ENCODE peak calls at places on chromosomes 3 and 15, in six cellular contexts. M is A549, Q is HepG2, W is K562, H is IMR-90, L is SK-N-SH. A is an unnamed sample.
A peak's percentile ranks its signal among the peaks of the same experiment; 100 is the strongest.

GRCh38 chr3:197023998-197024651 is 5.5 kb downstream of the MELTF start:
- DNase-seq in M (no peak), Q (no peak), W (no peak), H (no peak), L (no peak), A (no peak)

GRCh38 chr15:48702569-48703239 is 57.2 kb upstream of the FBN1 start:
- DNase-seq in M (no peak), Q (no peak), W (no peak), H (no peak), L (no peak), A (no peak)

GRCh38 chr15:42491540-42492225 is 742 bp upstream of the ZNF106 start:
- DNase-seq in M (peak; percentile 30), Q (peak; percentile 27), W (no peak), H (peak; percentile 82), L (no peak), A (no peak)

GRCh38 chr3:122183893-122184590 is 574 bp downstream of the CASR start:
- DNase-seq in M (no peak), Q (no peak), W (no peak), H (no peak), L (peak; percentile 35), A (no peak)

GRCh38 chr3:197132916-197133530 is 103.4 kb upstream of the MELTF start:
- DNase-seq in M (no peak), Q (no peak), W (no peak), H (no peak), L (no peak), A (no peak)

GRCh38 chr3:28915711-28916481 is 365.0 kb upstream of the RBMS3 start:
- DNase-seq in M (peak; percentile 59), Q (no peak), W (no peak), H (peak; percentile 91), L (peak; percentile 36), A (no peak)

GRCh38 chr3:112776836-112777235 is 69.8 kb downstream of the CD200R1L start:
- DNase-seq in M (no peak), Q (no peak), W (no peak), H (peak; percentile 44), L (no peak), A (no peak)

GRCh38 chr3:123281929-123282328 is 80.2 kb downstream of the SEC22A start:
- DNase-seq in M (no peak), Q (no peak), W (no peak), H (no peak), L (no peak), A (no peak)

GRCh38 chr3:72890166-72890925 is 2.5 kb downstream of the GXYLT2 start:
- DNase-seq in M (no peak), Q (peak; percentile 11), W (no peak), H (no peak), L (no peak), A (no peak)

GRCh38 chr3:134601539-134602439 is 49.0 kb downstream of the KY start:
- DNase-seq in M (no peak), Q (no peak), W (peak; percentile 29), H (peak; percentile 70), L (peak; percentile 89), A (no peak)

GRCh38 chr3:63349583-63350177 is 71.6 kb downstream of the SYNPR start:
- DNase-seq in M (peak; percentile 49), Q (peak; percentile 56), W (peak; percentile 29), H (peak; percentile 65), L (peak; percentile 45), A (no peak)

GRCh38 chr15:20341901-20342605 is 199.5 kb downstream of the GOLGA6L6 start:
- DNase-seq in M (peak; percentile 25), Q (no peak), W (peak; percentile 9), H (no peak), L (no peak), A (no peak)

GRCh38 chr3:50192689-50193141 is 1.3 kb downstream of the GNAT1 start:
- DNase-seq in M (peak; percentile 56), Q (peak; percentile 54), W (peak; percentile 50), H (peak; percentile 40), L (peak; percentile 88), A (peak; percentile 16)

GRCh38 chr3:107367353-107367752 is 9.9 kb upstream of the CCDC54 start:
- DNase-seq in M (peak; percentile 62), Q (no peak), W (peak; percentile 54), H (peak; percentile 88), L (no peak), A (no peak)

GRCh38 chr3:51397389-51397788 is 6.3 kb downstream of the RBM15B start:
- DNase-seq in M (no peak), Q (no peak), W (no peak), H (no peak), L (no peak), A (no peak)

DNA sequence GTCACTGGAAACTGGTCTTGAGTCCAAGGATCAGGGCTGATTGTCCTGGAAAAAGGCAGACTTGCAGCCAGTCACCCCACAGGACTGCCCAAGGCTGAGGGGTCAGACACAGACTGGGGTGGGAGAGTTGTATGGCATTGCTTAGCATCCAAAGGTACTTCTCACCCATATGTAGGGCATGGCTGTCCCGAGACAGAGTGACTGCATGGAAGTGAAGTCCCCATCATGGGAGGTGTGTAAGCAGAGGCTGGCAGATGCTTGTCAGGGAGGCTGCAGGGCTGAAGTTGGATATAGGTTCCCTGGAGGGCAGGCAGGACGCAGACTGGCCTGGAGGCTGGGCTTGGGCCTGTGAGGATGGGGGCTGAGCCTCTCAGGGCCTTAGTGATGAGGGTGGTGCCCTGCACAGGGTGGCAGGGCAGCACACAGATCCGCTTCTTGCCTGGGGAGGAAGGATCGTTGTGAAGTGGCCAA is 31.1 kb downstream of the PSTPIP1 start:
- DNase-seq in M (no peak), Q (no peak), W (no peak), H (no peak), L (no peak), A (no peak)
- TF ChIP-seq SMC3 in M (no peak), Q (no peak), W (no peak), H (no peak), L (no peak), A (no peak)

GRCh38 chr3:126197854-126198584 is 17.6 kb upstream of the ALDH1L1 start:
- DNase-seq in M (peak; percentile 72), Q (peak; percentile 62), W (peak; percentile 20), H (peak; percentile 60), L (peak; percentile 76), A (no peak)

GRCh38 chr3:126199256-126199655 is 18.9 kb upstream of the ALDH1L1 start:
- DNase-seq in M (no peak), Q (no peak), W (no peak), H (no peak), L (no peak), A (no peak)

GRCh38 chr3:126202281-126203079 is 22.1 kb upstream of the ALDH1L1 start:
- DNase-seq in M (no peak), Q (no peak), W (no peak), H (no peak), L (no peak), A (no peak)

GRCh38 chr3:126200534-126200933 is 20.1 kb upstream of the ALDH1L1 start:
- DNase-seq in M (no peak), Q (no peak), W (no peak), H (no peak), L (no peak), A (no peak)

GRCh38 chr3:126201168-126201567 is 20.8 kb upstream of the ALDH1L1 start:
- DNase-seq in M (no peak), Q (no peak), W (no peak), H (no peak), L (no peak), A (no peak)
- TF ChIP-seq SMC3 in M (no peak), Q (no peak), W (no peak), H (no peak), L (no peak), A (no peak)

GRCh38 chr15:84749111-84749991 is 959 bp downstream of the ZNF592 start:
- DNase-seq in M (peak; percentile 34), Q (peak; percentile 56), W (peak; percentile 42), H (no peak), L (peak; percentile 78), A (no peak)
- TF ChIP-seq SMC3 in M (no peak), Q (no peak), W (no peak), H (no peak), L (no peak), A (no peak)

GRCh38 chr3:119434703-119435102 is 28.7 kb downstream of the TMEM39A start:
- DNase-seq in M (no peak), Q (no peak), W (no peak), H (no peak), L (peak; percentile 37), A (no peak)
- TF ChIP-seq SMC3 in M (no peak), Q (no peak), W (no peak), H (no peak), L (no peak), A (no peak)

DNA sequence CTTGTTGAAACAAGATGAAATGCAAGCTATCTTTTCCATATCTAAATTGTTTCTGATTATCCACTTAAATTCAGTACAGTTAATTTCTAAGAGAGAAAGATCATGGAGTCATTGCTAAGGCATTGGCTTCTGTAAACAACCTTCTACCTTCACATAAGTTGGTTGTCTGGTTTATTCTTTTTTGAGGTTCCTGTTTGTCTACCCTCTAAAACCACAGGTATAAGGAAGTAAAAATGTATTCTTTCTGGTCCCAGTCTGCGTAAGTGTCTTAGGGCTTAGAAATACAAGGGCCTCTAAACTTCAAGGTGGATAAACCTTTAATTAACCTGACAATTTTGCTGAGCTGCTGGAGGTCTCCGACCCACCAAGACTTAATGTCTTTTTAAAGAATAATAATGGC is 3.6 kb upstream of the ATOSA start:
- DNase-seq in M (no peak), Q (no peak), W (no peak), H (no peak), L (no peak), A (peak; percentile 41)
- TF ChIP-seq SMC3 in M (no peak), Q (no peak), W (no peak), H (no peak), L (no peak), A (no peak)

GRCh38 chr3:87719060-87719459 is 339.7 kb downstream of the CGGBP1 start:
- DNase-seq in M (no peak), Q (peak; percentile 3), W (no peak), H (no peak), L (no peak), A (no peak)
- TF ChIP-seq SMC3 in M (no peak), Q (no peak), W (no peak), H (no peak), L (no peak), A (no peak)

A was measured in GM12878.